ENCODE peak calls at places on chromosomes 7 and 10, in eight cellular contexts. One of them, this sample, is unnamed.

GRCh38 chr10:34171957-34172527 is 643.1 kb downstream of the PARD3 start:
- DNase-seq in A549: no peak
- DNase-seq in testis: no peak
- DNase-seq in breast epithelium: no peak
- DNase-seq in gastrocnemius medialis: no peak
- DNase-seq in ovary: no peak
- DNase-seq in HepG2: no peak
- DNase-seq in HCT116: no peak
- DNase-seq in this sample: no peak

GRCh38 chr10:29772403-29772802 is 137.6 kb upstream of the SVIL start:
- DNase-seq in ovary: no peak
- DNase-seq in gastrocnemius medialis: no peak
- DNase-seq in HCT116: no peak
- DNase-seq in testis: no peak
- DNase-seq in breast epithelium: no peak
- DNase-seq in A549: no peak
- DNase-seq in HepG2: no peak
- DNase-seq in this sample: no peak

GRCh38 chr10:51867956-51868355 is 168.6 kb upstream of the CSTF2T start:
- DNase-seq in HepG2: no peak
- DNase-seq in gastrocnemius medialis: no peak
- DNase-seq in testis: no peak
- DNase-seq in HCT116: no peak
- DNase-seq in breast epithelium: no peak
- DNase-seq in A549: no peak
- DNase-seq in ovary: no peak
- DNase-seq in this sample: no peak

GRCh38 chr10:93023013-93023650 is 37.5 kb upstream of the CYP26C1 start:
- DNase-seq in gastrocnemius medialis: no peak
- DNase-seq in ovary: no peak
- DNase-seq in breast epithelium: no peak
- DNase-seq in HCT116: no peak
- DNase-seq in HepG2: peak
- DNase-seq in testis: no peak
- DNase-seq in A549: no peak
- DNase-seq in this sample: no peak

GRCh38 chr10:98587156-98587555 is 140.4 kb upstream of the HPS1 start:
- DNase-seq in HCT116: no peak
- DNase-seq in ovary: no peak
- DNase-seq in A549: no peak
- DNase-seq in breast epithelium: no peak
- DNase-seq in testis: no peak
- DNase-seq in gastrocnemius medialis: no peak
- DNase-seq in HepG2: no peak
- DNase-seq in this sample: no peak

GRCh38 chr10:11110499-11110898 is 92.8 kb downstream of the CELF2 start:
- DNase-seq in breast epithelium: no peak
- DNase-seq in HepG2: no peak
- DNase-seq in gastrocnemius medialis: no peak
- DNase-seq in HCT116: no peak
- DNase-seq in testis: peak
- DNase-seq in ovary: no peak
- DNase-seq in A549: no peak
- DNase-seq in this sample: no peak

GRCh38 chr10:107653832-107654287 is 489.4 kb upstream of the SORCS1 start:
- DNase-seq in gastrocnemius medialis: no peak
- DNase-seq in breast epithelium: no peak
- DNase-seq in testis: peak
- DNase-seq in ovary: no peak
- DNase-seq in HCT116: no peak
- DNase-seq in HepG2: no peak
- DNase-seq in A549: no peak
- DNase-seq in this sample: no peak

GRCh38 chr10:110485541-110485940 is 12.2 kb upstream of the DUSP5 start:
- DNase-seq in HCT116: no peak
- DNase-seq in A549: no peak
- DNase-seq in breast epithelium: no peak
- DNase-seq in HepG2: no peak
- DNase-seq in testis: no peak
- DNase-seq in ovary: no peak
- DNase-seq in gastrocnemius medialis: no peak
- DNase-seq in this sample: no peak

DNA sequence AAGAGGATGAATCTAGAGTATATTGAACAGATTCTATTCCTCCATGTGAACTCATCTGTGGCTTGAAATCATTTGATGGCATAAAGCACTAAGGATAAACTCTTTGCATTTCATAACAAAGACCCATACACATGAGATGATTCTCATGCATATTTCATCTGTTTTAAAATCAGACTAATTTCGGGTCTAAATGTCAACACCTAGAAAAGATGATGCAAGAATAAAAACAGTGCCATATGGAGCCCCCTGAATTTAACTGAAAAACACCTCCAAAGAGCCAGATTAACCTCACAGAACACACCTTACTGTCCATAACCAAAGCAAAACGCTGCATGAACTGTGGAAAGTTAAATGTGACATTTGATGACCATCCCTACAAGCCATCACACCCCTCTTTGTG is 59.7 kb downstream of the ELAPOR2 start:
- DNase-seq in breast epithelium: no peak
- DNase-seq in gastrocnemius medialis: no peak
- DNase-seq in testis: no peak
- DNase-seq in HepG2: no peak
- DNase-seq in ovary: no peak
- DNase-seq in HCT116: no peak
- DNase-seq in A549: no peak
- DNase-seq in this sample: no peak
- H3K27ac ChIP-seq in breast epithelium: no peak
- H3K27ac ChIP-seq in gastrocnemius medialis: no peak
- H3K27ac ChIP-seq in testis: no peak
- H3K27ac ChIP-seq in HepG2: no peak
- H3K27ac ChIP-seq in ovary: no peak
- H3K27ac ChIP-seq in HCT116: no peak
- H3K27ac ChIP-seq in A549: no peak
- H3K27ac ChIP-seq in this sample: no peak

GRCh38 chr7:1503390-1503789 is 799 bp downstream of the INTS1 start:
- DNase-seq in A549: no peak
- DNase-seq in HCT116: no peak
- DNase-seq in gastrocnemius medialis: no peak
- DNase-seq in testis: no peak
- DNase-seq in breast epithelium: no peak
- DNase-seq in ovary: peak
- DNase-seq in HepG2: no peak
- DNase-seq in this sample: no peak

GRCh38 chr7:1502845-1503244 is 1.3 kb downstream of the INTS1 start:
- DNase-seq in gastrocnemius medialis: no peak
- DNase-seq in HCT116: no peak
- DNase-seq in breast epithelium: no peak
- DNase-seq in HepG2: no peak
- DNase-seq in ovary: peak
- DNase-seq in A549: no peak
- DNase-seq in testis: no peak
- DNase-seq in this sample: no peak

GRCh38 chr7:1501487-1502270 is 2.5 kb downstream of the INTS1 start:
- DNase-seq in HCT116: no peak
- DNase-seq in A549: no peak
- DNase-seq in gastrocnemius medialis: no peak
- DNase-seq in HepG2: no peak
- DNase-seq in breast epithelium: no peak
- DNase-seq in ovary: peak
- DNase-seq in testis: no peak
- DNase-seq in this sample: no peak

GRCh38 chr7:1505731-1506550 is 1.8 kb upstream of the INTS1 start:
- DNase-seq in breast epithelium: no peak
- DNase-seq in A549: peak
- DNase-seq in HepG2: no peak
- DNase-seq in HCT116: no peak
- DNase-seq in testis: peak
- DNase-seq in ovary: peak
- DNase-seq in gastrocnemius medialis: no peak
- DNase-seq in this sample: no peak

DNA sequence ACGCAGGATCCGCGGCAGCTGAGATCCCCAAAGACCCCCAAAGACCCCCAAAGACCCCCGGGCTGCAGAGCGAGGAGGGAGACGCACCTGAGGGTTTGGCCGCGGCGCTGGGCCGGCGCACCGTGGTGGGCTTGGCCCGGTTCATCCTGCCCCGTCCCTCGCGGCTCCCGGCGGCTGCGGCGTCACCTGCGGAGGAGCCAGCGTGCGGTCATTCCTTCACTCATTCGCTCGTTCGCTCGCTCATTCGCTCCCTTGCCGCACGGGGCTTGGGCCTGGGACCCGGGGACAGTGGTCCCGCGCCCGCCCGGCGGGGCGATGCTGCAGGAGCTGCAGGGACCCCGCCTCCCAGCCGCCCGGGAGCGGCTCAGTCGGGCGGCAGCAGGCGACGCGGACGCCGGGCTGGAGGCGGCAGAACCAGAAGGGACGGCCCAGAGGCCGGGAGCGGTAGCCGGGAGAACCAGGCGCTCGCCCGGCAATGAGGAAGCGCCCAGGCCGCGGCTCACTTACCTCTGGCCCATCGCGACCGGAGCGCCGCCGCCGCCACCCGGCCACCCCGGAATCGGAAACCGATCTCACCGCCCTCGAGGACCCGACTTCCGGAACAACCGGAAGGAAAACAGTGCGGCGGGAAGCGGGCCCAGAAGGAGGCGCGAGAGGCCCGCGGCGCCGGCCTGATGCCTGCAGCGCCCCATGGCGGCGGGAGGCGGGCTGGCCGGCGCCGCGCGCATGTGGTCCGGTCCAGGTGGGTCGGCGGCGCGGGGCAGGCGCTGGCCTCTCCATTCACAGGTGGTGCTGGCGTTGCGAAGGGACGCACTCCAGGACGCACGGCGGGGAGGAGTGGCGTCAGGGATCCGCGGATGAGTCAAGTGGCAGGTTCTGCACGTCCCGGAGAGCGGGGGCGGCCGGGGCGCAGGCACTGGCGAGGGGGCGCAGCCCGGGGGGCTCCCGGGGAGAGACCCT is at the start of gene INTS1:
- DNase-seq in testis: peak
- DNase-seq in breast epithelium: peak
- DNase-seq in HepG2: peak
- DNase-seq in ovary: peak
- DNase-seq in gastrocnemius medialis: peak
- DNase-seq in A549: peak
- DNase-seq in HCT116: peak
- DNase-seq in this sample: peak
- TF ChIP-seq POLR2A in testis: no peak
- TF ChIP-seq POLR2A in breast epithelium: no peak
- TF ChIP-seq POLR2A in HepG2: peak
- TF ChIP-seq POLR2A in ovary: peak
- TF ChIP-seq POLR2A in gastrocnemius medialis: peak
- TF ChIP-seq POLR2A in A549: peak
- TF ChIP-seq POLR2A in HCT116: peak
- TF ChIP-seq POLR2A in this sample: peak

GRCh38 chr7:7251742-7252141 is 69.4 kb downstream of the C1GALT1 start:
- DNase-seq in A549: no peak
- DNase-seq in HepG2: no peak
- DNase-seq in ovary: no peak
- DNase-seq in testis: no peak
- DNase-seq in HCT116: no peak
- DNase-seq in gastrocnemius medialis: no peak
- DNase-seq in breast epithelium: no peak
- DNase-seq in this sample: no peak
- TF ChIP-seq CTCF in A549: no peak
- TF ChIP-seq CTCF in HepG2: no peak
- TF ChIP-seq CTCF in ovary: no peak
- TF ChIP-seq CTCF in testis: no peak
- TF ChIP-seq CTCF in HCT116: no peak
- TF ChIP-seq CTCF in gastrocnemius medialis: no peak
- TF ChIP-seq CTCF in breast epithelium: no peak
- TF ChIP-seq CTCF in this sample: no peak

DNA sequence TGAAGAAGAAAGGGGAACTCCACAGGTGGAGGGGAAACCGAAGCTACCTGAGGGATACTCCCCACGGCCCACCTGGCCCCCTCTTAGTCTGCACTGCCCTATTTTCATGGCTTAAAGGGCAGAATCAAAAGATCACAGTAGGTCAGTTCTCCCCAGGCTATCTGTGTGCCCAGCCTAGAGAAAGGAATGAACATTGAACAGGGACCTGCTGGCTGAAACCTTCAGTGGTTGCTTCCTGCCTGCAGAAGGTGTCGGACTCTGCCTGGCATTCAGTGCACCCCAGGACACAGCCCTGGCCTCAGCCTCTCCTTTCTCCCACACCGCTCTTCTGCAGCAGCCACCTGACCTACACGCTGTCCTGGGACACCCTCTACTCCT is 74.5 kb downstream of the PRKAG2 start:
- DNase-seq in A549: no peak
- DNase-seq in testis: no peak
- DNase-seq in ovary: no peak
- DNase-seq in HepG2: no peak
- DNase-seq in gastrocnemius medialis: no peak
- DNase-seq in breast epithelium: no peak
- DNase-seq in HCT116: no peak
- DNase-seq in this sample: no peak
- H3K27ac ChIP-seq in A549: no peak
- H3K27ac ChIP-seq in testis: no peak
- H3K27ac ChIP-seq in ovary: no peak
- H3K27ac ChIP-seq in HepG2: no peak
- H3K27ac ChIP-seq in gastrocnemius medialis: no peak
- H3K27ac ChIP-seq in breast epithelium: no peak
- H3K27ac ChIP-seq in HCT116: no peak
- H3K27ac ChIP-seq in this sample: no peak

This sample was measured in uterus.